ENCODE peak calls at places on chromosomes 11 and 22, in seven cellular contexts. R is epithelial cell of proximal tubule; U is M059J; K is glomerular endothelial cell; Z is HL-60; T is uterus; O is stimulated activated CD8-positive, alpha-beta memory T cell treated with anti-CD3 and anti-CD28 coated beads, Interleukin-12 subunit alpha, Interleukin-12 subunit beta, amount 100 ng/mL, for 1 hour. W is an unnamed sample.

GRCh38 chr22:29617922-29618629 is 14.6 kb downstream of the NF2 start:
- DNase-seq in R (peak; percentile 80), O (no peak), K (no peak), T (no peak), Z (no peak), U (peak; percentile 91), W (no peak)

GRCh38 chr11:46330887-46331652 is 16.2 kb upstream of the DGKZ start:
- DNase-seq in R (no peak), Z (no peak), T (no peak), U (no peak), O (no peak), K (no peak), W (no peak)

GRCh38 chr11:35412285-35412684 is 7.1 kb downstream of the SLC1A2 start:
- DNase-seq in Z (no peak), U (no peak), K (no peak), R (no peak), T (no peak), O (no peak), W (no peak)

GRCh38 chr11:77823775-77824174 is 2.8 kb downstream of the AAMDC start:
- DNase-seq in R (no peak), K (no peak), Z (no peak), O (no peak), T (no peak), U (no peak), W (no peak)

GRCh38 chr11:79536155-79536917 is 95.5 kb upstream of the TENM4 start:
- DNase-seq in R (no peak), Z (no peak), U (no peak), O (no peak), K (no peak), T (no peak), W (no peak)

GRCh38 chr11:11349870-11350325 is 3.2 kb downstream of the CSNK2A3 start:
- DNase-seq in O (no peak), U (peak; percentile 15), T (peak; percentile 31), R (no peak), Z (no peak), K (peak; percentile 45), W (no peak)

GRCh38 chr22:35582861-35583670 is 34.1 kb downstream of the MB start:
- DNase-seq in T (peak; percentile 68), O (peak; percentile 34), U (peak; percentile 56), K (peak; percentile 23), R (no peak), Z (peak; percentile 53), W (no peak)

GRCh38 chr11:125167292-125167953 is 2.9 kb downstream of the PKNOX2 start:
- DNase-seq in O (no peak), R (no peak), U (no peak), Z (no peak), T (no peak), K (no peak), W (no peak)

GRCh38 chr11:1918436-1919315 is 827 bp upstream of the TNNT3 start:
- DNase-seq in K (no peak), T (no peak), R (no peak), U (peak; percentile 45), Z (no peak), O (no peak), W (no peak)

GRCh38 chr11:57249384-57250319 is 12.6 kb upstream of the APLNR start:
- DNase-seq in R (no peak), K (no peak), T (peak; percentile 54), Z (peak; percentile 36), U (peak; percentile 53), O (peak; percentile 12), W (no peak)

GRCh38 chr11:113603277-113604059 is 102.6 kb downstream of the TMPRSS5 start:
- DNase-seq in K (no peak), U (peak; percentile 90), T (no peak), R (no peak), O (no peak), Z (no peak), W (no peak)

GRCh38 chr22:23273445-23274145 is 93.3 kb downstream of the BCR start:
- DNase-seq in O (no peak), Z (no peak), K (no peak), R (no peak), U (no peak), T (no peak), W (no peak)

GRCh38 chr11:69558519-69558941 is 77.1 kb downstream of the LINC01488 start:
- DNase-seq in T (no peak), R (no peak), O (no peak), K (no peak), U (no peak), Z (no peak), W (no peak)

GRCh38 chr22:30717331-30717921 is 22.8 kb downstream of the OSBP2 start:
- DNase-seq in K (peak; percentile 55), Z (no peak), U (peak; percentile 82), O (no peak), R (peak; percentile 16), T (no peak), W (no peak)

GRCh38 chr11:116641561-116642045 is 131.2 kb downstream of the BUD13 start:
- DNase-seq in U (peak; percentile 34), K (no peak), Z (peak; percentile 39), R (no peak), O (no peak), T (no peak), W (no peak)

GRCh38 chr11:65861533-65862183 is 1.4 kb downstream of the MUS81 start:
- DNase-seq in T (peak; percentile 35), U (no peak), K (no peak), Z (no peak), O (no peak), R (no peak), W (no peak)

GRCh38 chr11:61162092-61162935 is 1.1 kb upstream of the VPS37C start:
- DNase-seq in O (no peak), U (peak; percentile 45), K (no peak), R (no peak), Z (peak; percentile 94), T (no peak), W (peak; percentile 44)

W was measured in SIG-M5.